ENCODE peak calls at places on chromosomes 2 and 18, in seven cellular contexts. M is NCI-H526 treated with DMSO at 0.1 percent for 48 hours; S is activated CD4-positive, alpha-beta T cell treated with anti-CD3 and anti-CD28 coated beads, Interleukin-2, amount 10 ng/mL, durations not matched to agents 24 days and 14 days; N is AG09309; C is kidney tubule cell; Y is NCI-H510A treated with DMSO at 0.1 percent for 48 hours; L is substantia nigra. V is an unnamed sample.

GRCh38 chr18:23779696-23780303 is 90.5 kb downstream of the LAMA3 start:
- DNase-seq in M (no peak), S (no peak), N (no peak), C (peak; percentile 76), Y (no peak), L (no peak), V (peak; percentile 70)

GRCh38 chr18:48700222-48700845 is 161.5 kb downstream of the CTIF start:
- DNase-seq in M (no peak), S (no peak), N (no peak), C (peak; percentile 10), Y (no peak), L (no peak), V (no peak)

GRCh38 chr18:30763913-30764350 is 278.6 kb downstream of the DSC3 start:
- DNase-seq in M (no peak), S (no peak), N (no peak), C (no peak), Y (peak; percentile 98), L (no peak), V (no peak)

GRCh38 chr18:50819027-50819726 is 639 bp downstream of the MRO start:
- DNase-seq in M (peak; percentile 63), S (no peak), N (no peak), C (peak; percentile 57), Y (no peak), L (peak; percentile 16), V (peak; percentile 6)

GRCh38 chr2:29317077-29317517 is 201.9 kb downstream of the CLIP4 start:
- DNase-seq in M (no peak), S (no peak), N (peak; percentile 23), C (peak; percentile 44), Y (no peak), L (no peak), V (peak; percentile 73)

GRCh38 chr2:33137331-33137730 is 190.6 kb downstream of the LTBP1 start:
- DNase-seq in M (no peak), S (no peak), N (no peak), C (no peak), Y (no peak), L (no peak), V (no peak)

GRCh38 chr2:23505984-23506380 is 121.0 kb downstream of the KLHL29 start:
- DNase-seq in M (no peak), S (no peak), N (no peak), C (no peak), Y (no peak), L (no peak), V (no peak)

GRCh38 chr2:58042486-58042970 is 4.1 kb upstream of the VRK2 start:
- DNase-seq in M (no peak), S (no peak), N (peak; percentile 74), C (peak; percentile 89), Y (peak; percentile 68), L (no peak), V (peak; percentile 92)

GRCh38 chr2:10019174-10019971 is 24.0 kb upstream of the KLF11 start:
- DNase-seq in M (no peak), S (no peak), N (peak; percentile 17), C (no peak), Y (no peak), L (no peak), V (no peak)

GRCh38 chr2:19111297-19111696 is 247.1 kb downstream of the OSR1 start:
- DNase-seq in M (no peak), S (no peak), N (no peak), C (no peak), Y (no peak), L (no peak), V (peak; percentile 24)

GRCh38 chr2:100655936-100656534 is 93.2 kb downstream of the PDCL3 start:
- DNase-seq in M (no peak), S (no peak), N (no peak), C (no peak), Y (no peak), L (no peak), V (no peak)

GRCh38 chr2:37797081-37797480 is 125.6 kb upstream of the CDC42EP3 start:
- DNase-seq in M (no peak), S (no peak), N (peak; percentile 77), C (no peak), Y (no peak), L (no peak), V (peak; percentile 79)

GRCh38 chr2:33378551-33379220 is 97.8 kb upstream of the RASGRP3 start:
- DNase-seq in M (no peak), S (no peak), N (no peak), C (peak; percentile 53), Y (no peak), L (no peak), V (peak; percentile 60)

GRCh38 chr2:3785220-3785889 is 82.0 kb downstream of the DCDC2C start:
- DNase-seq in M (peak; percentile 7), S (peak; percentile 45), N (no peak), C (peak; percentile 73), Y (no peak), L (no peak), V (peak; percentile 92)

V was measured in HT1080.